ENCODE peak calls at places on chromosomes 16 and 17, in five cellular contexts. J is effector memory CD4-positive, alpha-beta T cell; F is esophagus squamous epithelium; C is adrenal gland; A is suprapubic skin. Q is an unnamed sample. For H3K4me1 and H3K9me3, the result is how much of the 10 kb centered on the place peaks cover.

GRCh38 chr17:79131274-79131635 is 56.6 kb downstream of the ENGASE start:
- DNase-seq in F (no peak), J (no peak), A (no peak), C (no peak), Q (no peak)

GRCh38 chr17:15483416-15483815 is 16.0 kb upstream of the CDRT4 start:
- DNase-seq in F (no peak), A (no peak), C (no peak), J (no peak), Q (no peak)

GRCh38 chr17:68319420-68320162 is 28.3 kb downstream of the ARSG start:
- DNase-seq in J (no peak), A (no peak), F (no peak), C (no peak), Q (no peak)

GRCh38 chr16:28309811-28310311 is 17.5 kb downstream of the SBK1 start:
- DNase-seq in C (no peak), J (peak), F (no peak), A (no peak), Q (no peak)

GRCh38 chr17:10352866-10353265 is 19.9 kb downstream of the MYH13 start:
- DNase-seq in C (no peak), J (no peak), F (no peak), A (no peak), Q (no peak)

GRCh38 chr17:39653662-39654331 is 11.4 kb upstream of the TCAP start:
- DNase-seq in A (no peak), F (no peak), C (peak), J (peak), Q (no peak)

GRCh38 chr17:79811036-79811887 is 14.4 kb upstream of the CBX8 start:
- DNase-seq in J (no peak), F (no peak), A (no peak), C (no peak), Q (no peak)

GRCh38 chr17:55411463-55411855 is 10.2 kb downstream of the MMD start:
- DNase-seq in A (no peak), J (no peak), C (no peak), F (no peak), Q (no peak)

GRCh38 chr16:89407925-89408300 is 82.4 kb downstream of the ANKRD11 start:
- DNase-seq in J (no peak), F (no peak), C (peak), A (no peak), Q (no peak)

GRCh38 chr17:79133986-79134385 is 59.4 kb downstream of the ENGASE start:
- DNase-seq in C (no peak), A (no peak), J (no peak), F (no peak), Q (no peak)

GRCh38 chr16:10981697-10982216 is 37.4 kb downstream of the CLEC16A start:
- DNase-seq in A (no peak), F (no peak), C (no peak), J (no peak), Q (no peak)

GRCh38 chr16:3952342-3953131 is 72.0 kb upstream of the CREBBP start:
- DNase-seq in J (no peak), C (peak), A (peak), F (no peak), Q (no peak)

GRCh38 chr17:82384730-82385429 is 13.3 kb downstream of the UTS2R start:
- DNase-seq in C (peak), F (no peak), A (no peak), J (no peak), Q (peak)

GRCh38 chr17:10292057-10292931 is 80.5 kb downstream of the MYH13 start:
- DNase-seq in C (no peak), J (no peak), A (no peak), F (no peak), Q (peak)

GRCh38 chr17:82966415-82966814 is 113.0 kb upstream of the METRNL start:
- DNase-seq in J (no peak), F (no peak), C (no peak), A (no peak), Q (no peak)

GRCh38 chr17:74271902-74272563 is 2.0 kb upstream of the DNAI2 start:
- DNase-seq in J (no peak), A (no peak), F (no peak), C (no peak), Q (no peak)

GRCh38 chr17:1112875-1113274 is 66.9 kb downstream of the ABR start:
- DNase-seq in F (no peak), C (no peak), A (no peak), J (no peak), Q (no peak)

GRCh38 chr17:1110844-1111598 is 68.8 kb downstream of the ABR start:
- DNase-seq in J (no peak), A (no peak), C (peak), F (no peak), Q (peak)

GRCh38 chr17:1109606-1110523 is 69.9 kb downstream of the ABR start:
- DNase-seq in C (peak), A (no peak), J (no peak), F (no peak), Q (no peak)

GRCh38 chr17:1110524-1110843 is 69.3 kb downstream of the ABR start:
- DNase-seq in C (no peak), A (no peak), J (no peak), F (no peak), Q (no peak)

GRCh38 chr17:1111599-1112443 is 68.0 kb downstream of the ABR start:
- DNase-seq in C (peak), J (no peak), A (no peak), F (no peak), Q (no peak)
- H3K4me1 ChIP-seq in C (under half), J (under half), A (half or more), F (half or more), Q (under half)

DNA sequence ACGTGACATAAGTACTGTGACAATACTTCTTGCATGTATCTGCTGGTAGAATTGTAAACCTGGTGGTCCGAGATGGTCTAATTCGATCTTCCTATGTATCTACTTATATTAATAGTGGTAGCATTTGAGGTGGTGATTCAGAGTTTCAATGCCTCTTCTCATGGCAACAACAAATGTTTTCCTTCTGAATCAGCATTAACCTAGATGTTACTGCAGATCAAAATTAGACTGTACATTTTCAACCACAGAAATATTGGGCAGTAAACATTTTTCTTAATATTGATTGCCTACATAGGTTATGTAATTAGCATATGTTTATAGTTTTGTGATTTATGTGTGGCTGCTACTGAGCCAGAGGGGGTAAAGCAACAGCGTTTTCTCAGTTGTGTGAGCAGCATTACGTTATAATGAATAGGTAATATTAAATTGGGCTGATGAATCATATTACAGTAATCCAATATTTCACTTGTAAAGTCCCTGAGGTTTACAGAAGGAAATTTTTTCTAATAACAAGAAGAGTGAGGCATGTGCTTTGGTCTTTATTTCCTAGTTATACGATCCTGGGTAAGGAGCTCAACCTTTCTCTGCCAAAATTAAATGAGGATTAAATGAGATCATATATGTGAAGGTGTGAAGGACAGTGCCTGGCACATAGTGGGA is 18.8 kb upstream of the BMERB1 start:
- DNase-seq in F (no peak), A (no peak), C (no peak), J (no peak), Q (no peak)
- H3K27ac ChIP-seq in F (no peak), A (no peak), C (no peak), J (no peak), Q (peak)

GRCh38 chr16:31718998-31719397 is 154.6 kb upstream of the ZNF267 start:
- DNase-seq in J (no peak), A (no peak), C (no peak), F (no peak), Q (no peak)
- H3K9me3 ChIP-seq in J (under half), A (under half), C (under half), F (under half), Q (under half)

GRCh38 chr16:1441391-1441829 is 2.9 kb downstream of the CCDC154 start:
- DNase-seq in F (no peak), A (no peak), J (no peak), C (no peak), Q (no peak)
- H3K4me1 ChIP-seq in F (under half), A (under half), J (under half), C (under half), Q (under half)

Q was measured in RWPE2.